ENCODE peak calls at places on chromosomes 11 and 22, in ten cellular contexts. C, V, A, Y, R, J, P, T, H and S are unnamed samples.

GRCh38 chr11:68890490-68891231 is 13.0 kb downstream of the MRPL21 start:
- DNase-seq in C (no peak), V (no peak), A (no peak), Y (peak), R (peak), J (no peak), P (peak), T (no peak), H (no peak), S (peak)

GRCh38 chr11:22787055-22787454 is 42.5 kb downstream of the SVIP start:
- DNase-seq in C (no peak), V (no peak), A (no peak), Y (no peak), R (no peak), J (no peak), P (no peak), T (no peak), H (no peak), S (no peak)

GRCh38 chr11:122099345-122100045 is 16.5 kb downstream of the BLID start:
- DNase-seq in C (no peak), V (no peak), A (no peak), Y (no peak), R (no peak), J (no peak), P (no peak), T (no peak), H (no peak), S (no peak)

GRCh38 chr11:12643029-12643428 is 31.2 kb upstream of the TEAD1 start:
- DNase-seq in C (no peak), V (no peak), A (no peak), Y (no peak), R (no peak), J (no peak), P (no peak), T (no peak), H (no peak), S (no peak)

GRCh38 chr11:69218271-69218682 is 62.5 kb downstream of the SMIM38 start:
- DNase-seq in C (no peak), V (no peak), A (no peak), Y (no peak), R (no peak), J (no peak), P (no peak), T (no peak), H (no peak), S (no peak)

GRCh38 chr11:17013548-17014320 is 480 bp downstream of the PLEKHA7 start:
- DNase-seq in C (peak), V (no peak), A (peak), Y (no peak), R (peak), J (no peak), P (no peak), T (peak), H (peak), S (peak)

GRCh38 chr11:31397239-31397834 is 27.7 kb downstream of the DNAJC24 start:
- DNase-seq in C (peak), V (no peak), A (peak), Y (no peak), R (no peak), J (no peak), P (no peak), T (peak), H (peak), S (no peak)

GRCh38 chr11:67463680-67464410 is 5.2 kb downstream of the TMEM134 start:
- DNase-seq in C (no peak), V (no peak), A (peak), Y (peak), R (peak), J (no peak), P (peak), T (peak), H (no peak), S (peak)

GRCh38 chr11:79374707-79375106 is 66.1 kb downstream of the TENM4 start:
- DNase-seq in C (no peak), V (no peak), A (no peak), Y (no peak), R (no peak), J (no peak), P (no peak), T (no peak), H (peak), S (no peak)

GRCh38 chr11:10654211-10655150 is 39.1 kb downstream of the IRAG1 start:
- DNase-seq in C (peak), V (no peak), A (peak), Y (no peak), R (no peak), J (peak), P (no peak), T (peak), H (peak), S (no peak)

GRCh38 chr11:84990141-84990540 is 637.0 kb downstream of the DLG2 start:
- DNase-seq in C (no peak), V (no peak), A (no peak), Y (no peak), R (no peak), J (no peak), P (no peak), T (no peak), H (peak), S (no peak)

GRCh38 chr11:76806131-76806530 is 23.0 kb downstream of the TSKU start:
- DNase-seq in C (no peak), V (no peak), A (no peak), Y (no peak), R (peak), J (no peak), P (no peak), T (no peak), H (no peak), S (no peak)

GRCh38 chr22:44359496-44360110 is 46.9 kb upstream of the SHISAL1 start:
- DNase-seq in C (no peak), V (no peak), A (no peak), Y (no peak), R (no peak), J (no peak), P (peak), T (no peak), H (no peak), S (no peak)

GRCh38 chr11:129312741-129313587 is 62.7 kb upstream of the BARX2 start:
- DNase-seq in C (no peak), V (no peak), A (no peak), Y (no peak), R (no peak), J (no peak), P (no peak), T (no peak), H (no peak), S (no peak)

GRCh38 chr11:83159901-83160865 is 3.3 kb downstream of the PCF11 start:
- DNase-seq in C (no peak), V (no peak), A (peak), Y (no peak), R (peak), J (no peak), P (no peak), T (no peak), H (no peak), S (peak)

GRCh38 chr22:22462813-22463567 is 45.6 kb downstream of the ZNF280B start:
- DNase-seq in C (peak), V (no peak), A (no peak), Y (no peak), R (no peak), J (no peak), P (no peak), T (peak), H (peak), S (no peak)

GRCh38 chr11:128565881-128566280 is 21.5 kb downstream of the ETS1 start:
- DNase-seq in C (peak), V (no peak), A (no peak), Y (no peak), R (peak), J (no peak), P (no peak), T (no peak), H (no peak), S (peak)

GRCh38 chr11:38476808-38477565 is 1879.0 kb upstream of the RAG2 start:
- DNase-seq in C (no peak), V (no peak), A (no peak), Y (no peak), R (no peak), J (no peak), P (no peak), T (no peak), H (no peak), S (no peak)

GRCh38 chr11:2768471-2769408 is 68.9 kb upstream of the KCNQ1OT1 start:
- DNase-seq in C (peak), V (no peak), A (peak), Y (no peak), R (peak), J (no peak), P (peak), T (no peak), H (no peak), S (no peak)

GRCh38 chr22:46528121-46528610 is 9.3 kb downstream of the CELSR1 start:
- DNase-seq in C (peak), V (no peak), A (peak), Y (no peak), R (peak), J (no peak), P (no peak), T (peak), H (no peak), S (no peak)

GRCh38 chr11:95289378-95289777 is 58.4 kb upstream of the SESN3 start:
- DNase-seq in C (no peak), V (no peak), A (peak), Y (no peak), R (no peak), J (no peak), P (no peak), T (no peak), H (no peak), S (no peak)

DNA sequence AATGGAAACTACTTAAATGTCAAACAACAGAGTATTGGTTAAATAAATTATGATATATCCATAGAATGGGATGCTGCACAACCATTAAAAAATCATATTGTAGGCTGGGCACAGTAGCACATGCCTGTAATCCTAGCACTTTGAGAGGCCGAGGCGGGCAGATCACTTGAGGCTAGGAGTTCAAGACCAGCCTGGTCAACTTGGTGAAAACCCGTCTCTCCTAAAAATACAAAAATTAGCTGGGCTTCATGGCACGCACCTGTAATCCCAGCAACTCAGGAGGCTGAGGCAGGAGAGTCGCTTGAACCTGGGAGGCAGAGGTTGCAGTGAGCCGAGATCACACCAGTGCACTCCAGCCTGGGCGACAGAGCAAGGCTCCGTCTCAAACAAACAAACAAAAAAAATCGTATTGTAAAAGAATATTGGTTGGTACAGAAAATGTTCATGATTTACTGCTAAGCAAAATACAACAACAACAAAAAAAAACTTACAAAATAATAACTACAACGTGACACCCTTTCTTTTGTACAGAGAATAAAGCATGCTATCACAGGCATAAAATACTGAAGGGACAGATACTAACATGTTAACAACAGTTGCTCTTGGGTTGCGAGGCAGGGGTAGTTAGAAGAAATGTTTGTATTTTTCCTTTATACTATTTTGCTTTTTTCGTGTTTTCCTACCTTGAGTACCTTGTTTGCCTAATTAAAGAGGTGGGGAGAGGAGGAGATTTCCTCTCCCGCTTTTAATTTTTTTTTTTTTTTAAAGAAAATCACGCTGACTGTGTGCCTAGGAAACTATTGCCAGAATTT is 21.3 kb upstream of the RRAS2 start:
- DNase-seq in C (no peak), V (no peak), A (no peak), Y (no peak), R (no peak), J (no peak), P (no peak), T (no peak), H (no peak), S (no peak)
- H3K27ac ChIP-seq in C (no peak), V (peak), A (peak), Y (peak), R (no peak), J (no peak), P (peak), T (no peak), H (no peak), S (no peak)

GRCh38 chr11:46902694-46903093 is 15.7 kb downstream of the LRP4 start:
- DNase-seq in C (no peak), V (no peak), A (no peak), Y (no peak), R (no peak), J (no peak), P (no peak), T (no peak), H (no peak), S (no peak)
- H3K27ac ChIP-seq in C (no peak), V (no peak), A (no peak), Y (no peak), R (no peak), J (no peak), P (no peak), T (no peak), H (no peak), S (no peak)

GRCh38 chr11:124877631-124878496 is 12.6 kb downstream of the ROBO3 start:
- DNase-seq in C (no peak), V (no peak), A (no peak), Y (no peak), R (no peak), J (no peak), P (no peak), T (no peak), H (no peak), S (no peak)
- H3K27ac ChIP-seq in C (no peak), V (no peak), A (peak), Y (peak), R (no peak), J (no peak), P (no peak), T (no peak), H (no peak), S (peak)

GRCh38 chr11:86728562-86728961 is 56.1 kb upstream of the ME3 start:
- DNase-seq in C (no peak), V (no peak), A (no peak), Y (no peak), R (no peak), J (no peak), P (no peak), T (no peak), H (no peak), S (no peak)
- H3K27ac ChIP-seq in C (no peak), V (no peak), A (no peak), Y (no peak), R (no peak), J (no peak), P (no peak), T (no peak), H (no peak), S (no peak)

GRCh38 chr22:20405291-20405930 is 11.5 kb downstream of the ZNF74 start:
- DNase-seq in C (no peak), V (no peak), A (no peak), Y (no peak), R (no peak), J (no peak), P (no peak), T (no peak), H (no peak), S (no peak)

GRCh38 chr22:20407829-20408228 is 13.9 kb downstream of the ZNF74 start:
- DNase-seq in C (no peak), V (no peak), A (no peak), Y (no peak), R (no peak), J (no peak), P (no peak), T (no peak), H (no peak), S (no peak)

GRCh38 chr22:20406686-20407408 is 12.9 kb downstream of the ZNF74 start:
- DNase-seq in C (no peak), V (no peak), A (no peak), Y (no peak), R (no peak), J (no peak), P (no peak), T (no peak), H (no peak), S (no peak)

GRCh38 chr22:20404881-20405280 is 10.9 kb downstream of the ZNF74 start:
- DNase-seq in C (no peak), V (no peak), A (no peak), Y (no peak), R (no peak), J (no peak), P (no peak), T (no peak), H (no peak), S (no peak)

DNA sequence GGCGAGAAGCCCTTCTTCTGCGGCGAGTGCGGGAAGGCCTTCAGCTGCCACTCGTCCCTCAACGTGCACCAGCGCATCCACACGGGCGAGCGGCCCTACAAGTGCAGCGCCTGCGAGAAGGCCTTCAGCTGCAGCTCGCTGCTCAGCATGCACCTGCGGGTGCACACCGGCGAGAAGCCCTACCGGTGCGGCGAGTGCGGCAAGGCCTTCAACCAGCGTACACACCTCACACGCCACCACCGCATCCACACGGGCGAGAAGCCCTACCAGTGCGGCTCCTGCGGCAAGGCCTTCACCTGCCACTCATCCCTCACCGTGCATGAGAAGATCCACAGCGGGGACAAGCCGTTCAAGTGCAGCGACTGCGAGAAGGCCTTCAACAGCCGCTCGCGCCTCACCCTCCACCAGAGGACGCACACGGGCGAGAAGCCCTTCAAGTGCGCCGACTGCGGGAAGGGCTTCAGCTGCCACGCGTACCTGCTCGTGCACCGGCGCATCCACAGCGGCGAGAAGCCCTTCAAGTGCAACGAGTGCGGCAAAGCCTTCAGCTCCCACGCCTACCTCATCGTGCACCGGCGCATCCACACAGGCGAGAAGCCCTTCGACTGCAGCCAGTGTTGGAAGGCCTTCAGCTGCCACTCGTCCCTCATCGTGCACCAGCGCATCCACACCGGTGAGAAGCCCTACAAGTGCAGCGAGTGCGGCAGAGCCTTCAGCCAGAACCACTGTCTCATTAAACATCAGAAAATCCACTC is 12.2 kb downstream of the ZNF74 start:
- DNase-seq in C (no peak), V (no peak), A (no peak), Y (no peak), R (no peak), J (no peak), P (no peak), T (no peak), H (no peak), S (no peak)
- H3K27ac ChIP-seq in C (no peak), V (no peak), A (no peak), Y (no peak), R (no peak), J (no peak), P (no peak), T (no peak), H (no peak), S (no peak)

GRCh38 chr11:125431009-125431408 is 65.1 kb downstream of the FEZ1 start:
- DNase-seq in C (no peak), V (no peak), A (no peak), Y (no peak), R (no peak), J (no peak), P (no peak), T (no peak), H (no peak), S (no peak)

GRCh38 chr11:125433454-125434121 is 62.5 kb downstream of the FEZ1 start:
- DNase-seq in C (peak), V (no peak), A (no peak), Y (peak), R (no peak), J (no peak), P (no peak), T (peak), H (peak), S (peak)

GRCh38 chr11:125431481-125431880 is 64.6 kb downstream of the FEZ1 start:
- DNase-seq in C (no peak), V (no peak), A (no peak), Y (no peak), R (no peak), J (no peak), P (no peak), T (no peak), H (no peak), S (no peak)

GRCh38 chr11:125429807-125430678 is 66.0 kb downstream of the FEZ1 start:
- DNase-seq in C (no peak), V (no peak), A (no peak), Y (no peak), R (no peak), J (no peak), P (no peak), T (no peak), H (no peak), S (no peak)

DNA sequence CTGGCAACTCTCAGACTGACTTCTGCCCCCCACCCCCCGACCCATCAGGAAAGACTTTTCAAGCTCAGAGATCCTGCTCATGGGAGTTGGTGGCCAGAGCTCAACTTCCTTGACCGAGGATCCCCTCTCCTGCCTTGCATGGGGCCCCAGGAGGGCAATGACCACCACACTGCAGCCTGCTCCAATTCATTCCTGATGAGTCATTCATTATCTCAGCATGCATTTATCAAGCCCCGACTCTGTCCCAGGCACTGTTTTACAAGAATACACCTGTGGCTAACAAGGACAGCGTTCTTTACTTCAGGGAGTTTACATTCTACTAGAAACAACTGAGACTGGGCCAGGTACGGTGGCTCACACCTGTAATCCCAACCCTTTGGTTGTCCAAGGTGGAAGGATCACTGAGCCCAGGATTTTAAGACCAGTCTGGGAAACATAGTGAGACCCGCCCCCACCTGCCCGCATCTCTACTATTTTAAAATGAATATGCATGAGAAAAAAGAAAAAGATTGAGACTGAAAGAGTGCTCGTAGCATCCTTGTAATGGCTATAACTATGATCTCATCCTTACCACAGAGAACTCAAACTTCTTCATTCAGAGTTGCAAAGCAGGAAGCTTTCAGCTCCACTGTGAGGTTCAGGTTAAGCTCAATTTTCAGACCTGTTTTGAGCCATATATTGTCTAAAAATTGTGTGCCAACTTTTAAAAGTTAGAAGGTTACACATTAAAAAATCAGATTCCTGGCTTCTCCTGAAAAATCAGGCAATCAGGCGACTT is 60.4 kb downstream of the FEZ1 start:
- DNase-seq in C (peak), V (no peak), A (no peak), Y (no peak), R (no peak), J (no peak), P (no peak), T (no peak), H (no peak), S (no peak)
- H3K27ac ChIP-seq in C (no peak), V (no peak), A (no peak), Y (no peak), R (no peak), J (no peak), P (no peak), T (no peak), H (no peak), S (no peak)